ENCODE peak calls at places on chromosomes 6 and 20, in five cellular contexts. One of them, this sample, is unnamed.

GRCh38 chr6:112282217-112282616 is 27.9 kb upstream of the LAMA4 start:
- DNase-seq in right lobe of liver: no peak
- DNase-seq in cardiac muscle cell: peak; percentile 79
- DNase-seq in CD8-positive, alpha-beta T cell: no peak
- DNase-seq in ovary: peak; percentile 54
- DNase-seq in this sample: no peak

GRCh38 chr20:10972219-10972860 is 298.5 kb upstream of the JAG1 start:
- DNase-seq in ovary: no peak
- DNase-seq in cardiac muscle cell: no peak
- DNase-seq in right lobe of liver: no peak
- DNase-seq in CD8-positive, alpha-beta T cell: no peak
- DNase-seq in this sample: no peak

GRCh38 chr6:27242589-27243265 is 4.8 kb upstream of the PRSS16 start:
- DNase-seq in ovary: no peak
- DNase-seq in cardiac muscle cell: no peak
- DNase-seq in right lobe of liver: no peak
- DNase-seq in CD8-positive, alpha-beta T cell: no peak
- DNase-seq in this sample: no peak

GRCh38 chr6:99905209-99906106 is 88.6 kb downstream of the MCHR2 start:
- DNase-seq in cardiac muscle cell: peak; percentile 40
- DNase-seq in right lobe of liver: no peak
- DNase-seq in ovary: no peak
- DNase-seq in CD8-positive, alpha-beta T cell: no peak
- DNase-seq in this sample: peak; percentile 44

GRCh38 chr20:52552181-52552872 is 360.7 kb upstream of the ZFP64 start:
- DNase-seq in right lobe of liver: no peak
- DNase-seq in CD8-positive, alpha-beta T cell: no peak
- DNase-seq in ovary: no peak
- DNase-seq in cardiac muscle cell: peak; percentile 16
- DNase-seq in this sample: no peak

GRCh38 chr6:81806793-81807565 is 54.5 kb upstream of the TENT5A start:
- DNase-seq in cardiac muscle cell: no peak
- DNase-seq in ovary: no peak
- DNase-seq in right lobe of liver: no peak
- DNase-seq in CD8-positive, alpha-beta T cell: no peak
- DNase-seq in this sample: no peak

GRCh38 chr6:109840796-109841195 is 137.3 kb upstream of the GPR6 start:
- DNase-seq in ovary: no peak
- DNase-seq in CD8-positive, alpha-beta T cell: no peak
- DNase-seq in cardiac muscle cell: no peak
- DNase-seq in right lobe of liver: no peak
- DNase-seq in this sample: no peak

GRCh38 chr6:33624856-33625255 is 3.7 kb downstream of the ITPR3 start:
- DNase-seq in ovary: no peak
- DNase-seq in right lobe of liver: no peak
- DNase-seq in cardiac muscle cell: no peak
- DNase-seq in CD8-positive, alpha-beta T cell: no peak
- DNase-seq in this sample: no peak

GRCh38 chr6:112253505-112253841 is 894 bp downstream of the LAMA4 start:
- DNase-seq in right lobe of liver: no peak
- DNase-seq in cardiac muscle cell: no peak
- DNase-seq in CD8-positive, alpha-beta T cell: no peak
- DNase-seq in ovary: no peak
- DNase-seq in this sample: no peak

GRCh38 chr20:44615169-44615791 is 32.9 kb downstream of the PKIG start:
- DNase-seq in ovary: no peak
- DNase-seq in right lobe of liver: no peak
- DNase-seq in CD8-positive, alpha-beta T cell: no peak
- DNase-seq in cardiac muscle cell: peak; percentile 48
- DNase-seq in this sample: no peak

GRCh38 chr6:142696123-142696522 is 248.9 kb downstream of the HIVEP2 start:
- DNase-seq in cardiac muscle cell: no peak
- DNase-seq in ovary: no peak
- DNase-seq in CD8-positive, alpha-beta T cell: no peak
- DNase-seq in right lobe of liver: no peak
- DNase-seq in this sample: no peak

GRCh38 chr6:36350681-36351091 is 14.0 kb upstream of the BNIP5 start:
- DNase-seq in right lobe of liver: no peak
- DNase-seq in CD8-positive, alpha-beta T cell: no peak
- DNase-seq in cardiac muscle cell: peak; percentile 99
- DNase-seq in ovary: peak; percentile 69
- DNase-seq in this sample: no peak

GRCh38 chr6:143097224-143097795 is 36.6 kb downstream of the AIG1 start:
- DNase-seq in right lobe of liver: no peak
- DNase-seq in CD8-positive, alpha-beta T cell: no peak
- DNase-seq in cardiac muscle cell: no peak
- DNase-seq in ovary: no peak
- DNase-seq in this sample: peak; percentile 66

GRCh38 chr20:45595235-45595634 is 16.2 kb upstream of the WFDC8 start:
- DNase-seq in ovary: no peak
- DNase-seq in right lobe of liver: no peak
- DNase-seq in cardiac muscle cell: no peak
- DNase-seq in CD8-positive, alpha-beta T cell: no peak
- DNase-seq in this sample: no peak

GRCh38 chr20:44186674-44187053 is 324 bp downstream of the JPH2 start:
- DNase-seq in right lobe of liver: no peak
- DNase-seq in CD8-positive, alpha-beta T cell: no peak
- DNase-seq in ovary: no peak
- DNase-seq in cardiac muscle cell: no peak
- DNase-seq in this sample: no peak

GRCh38 chr6:154249499-154250298 is 106.9 kb downstream of the IPCEF1 start:
- DNase-seq in right lobe of liver: no peak
- DNase-seq in cardiac muscle cell: no peak
- DNase-seq in ovary: no peak
- DNase-seq in CD8-positive, alpha-beta T cell: peak; percentile 33
- DNase-seq in this sample: peak; percentile 27

GRCh38 chr6:12916001-12916400 is 199.4 kb downstream of the PHACTR1 start:
- DNase-seq in cardiac muscle cell: no peak
- DNase-seq in right lobe of liver: no peak
- DNase-seq in CD8-positive, alpha-beta T cell: no peak
- DNase-seq in ovary: no peak
- DNase-seq in this sample: no peak

GRCh38 chr6:142118926-142119325 is 13.8 kb upstream of the GJE1 start:
- DNase-seq in CD8-positive, alpha-beta T cell: no peak
- DNase-seq in right lobe of liver: no peak
- DNase-seq in ovary: no peak
- DNase-seq in cardiac muscle cell: peak; percentile 2
- DNase-seq in this sample: no peak

GRCh38 chr20:6045566-6045965 is 8.3 kb downstream of the LRRN4 start:
- DNase-seq in right lobe of liver: no peak
- DNase-seq in CD8-positive, alpha-beta T cell: no peak
- DNase-seq in cardiac muscle cell: no peak
- DNase-seq in ovary: no peak
- DNase-seq in this sample: no peak

GRCh38 chr6:36906539-36906938 is 20.8 kb downstream of the C6orf89 start:
- DNase-seq in ovary: peak; percentile 52
- DNase-seq in right lobe of liver: peak; percentile 93
- DNase-seq in CD8-positive, alpha-beta T cell: no peak
- DNase-seq in cardiac muscle cell: no peak
- DNase-seq in this sample: no peak

GRCh38 chr6:116564296-116564695 is 7.0 kb upstream of the RWDD1 start:
- DNase-seq in right lobe of liver: no peak
- DNase-seq in CD8-positive, alpha-beta T cell: no peak
- DNase-seq in cardiac muscle cell: no peak
- DNase-seq in ovary: no peak
- DNase-seq in this sample: no peak

GRCh38 chr6:29424575-29424974 is 9.8 kb downstream of the OR12D1 start:
- DNase-seq in right lobe of liver: no peak
- DNase-seq in CD8-positive, alpha-beta T cell: no peak
- DNase-seq in cardiac muscle cell: no peak
- DNase-seq in ovary: no peak
- DNase-seq in this sample: peak; percentile 0

GRCh38 chr6:161079566-161080262 is 88.1 kb downstream of the MAP3K4 start:
- DNase-seq in cardiac muscle cell: peak; percentile 64
- DNase-seq in ovary: no peak
- DNase-seq in right lobe of liver: no peak
- DNase-seq in CD8-positive, alpha-beta T cell: peak; percentile 65
- DNase-seq in this sample: peak; percentile 23

GRCh38 chr6:106257195-106257594 is 68.4 kb downstream of the ATG5 start:
- DNase-seq in cardiac muscle cell: no peak
- DNase-seq in right lobe of liver: no peak
- DNase-seq in ovary: no peak
- DNase-seq in CD8-positive, alpha-beta T cell: no peak
- DNase-seq in this sample: no peak

GRCh38 chr20:20371133-20371532 is 3.2 kb downstream of the INSM1 start:
- DNase-seq in ovary: no peak
- DNase-seq in CD8-positive, alpha-beta T cell: no peak
- DNase-seq in right lobe of liver: no peak
- DNase-seq in cardiac muscle cell: no peak
- DNase-seq in this sample: no peak

GRCh38 chr6:125868996-125869395 is 78.2 kb downstream of the NCOA7 start:
- DNase-seq in right lobe of liver: no peak
- DNase-seq in cardiac muscle cell: peak; percentile 27
- DNase-seq in ovary: no peak
- DNase-seq in CD8-positive, alpha-beta T cell: no peak
- DNase-seq in this sample: no peak

GRCh38 chr6:83062225-83062624 is 3.4 kb downstream of the UBE3D start:
- DNase-seq in ovary: no peak
- DNase-seq in right lobe of liver: no peak
- DNase-seq in CD8-positive, alpha-beta T cell: no peak
- DNase-seq in cardiac muscle cell: peak; percentile 17
- DNase-seq in this sample: no peak

GRCh38 chr6:20572288-20572687 is 38.0 kb downstream of the CDKAL1 start:
- DNase-seq in ovary: no peak
- DNase-seq in right lobe of liver: no peak
- DNase-seq in CD8-positive, alpha-beta T cell: no peak
- DNase-seq in cardiac muscle cell: no peak
- DNase-seq in this sample: no peak

GRCh38 chr6:37202788-37203491 is 33.0 kb downstream of the PIM1 start:
- DNase-seq in cardiac muscle cell: no peak
- DNase-seq in right lobe of liver: no peak
- DNase-seq in CD8-positive, alpha-beta T cell: no peak
- DNase-seq in ovary: no peak
- DNase-seq in this sample: no peak

DNA sequence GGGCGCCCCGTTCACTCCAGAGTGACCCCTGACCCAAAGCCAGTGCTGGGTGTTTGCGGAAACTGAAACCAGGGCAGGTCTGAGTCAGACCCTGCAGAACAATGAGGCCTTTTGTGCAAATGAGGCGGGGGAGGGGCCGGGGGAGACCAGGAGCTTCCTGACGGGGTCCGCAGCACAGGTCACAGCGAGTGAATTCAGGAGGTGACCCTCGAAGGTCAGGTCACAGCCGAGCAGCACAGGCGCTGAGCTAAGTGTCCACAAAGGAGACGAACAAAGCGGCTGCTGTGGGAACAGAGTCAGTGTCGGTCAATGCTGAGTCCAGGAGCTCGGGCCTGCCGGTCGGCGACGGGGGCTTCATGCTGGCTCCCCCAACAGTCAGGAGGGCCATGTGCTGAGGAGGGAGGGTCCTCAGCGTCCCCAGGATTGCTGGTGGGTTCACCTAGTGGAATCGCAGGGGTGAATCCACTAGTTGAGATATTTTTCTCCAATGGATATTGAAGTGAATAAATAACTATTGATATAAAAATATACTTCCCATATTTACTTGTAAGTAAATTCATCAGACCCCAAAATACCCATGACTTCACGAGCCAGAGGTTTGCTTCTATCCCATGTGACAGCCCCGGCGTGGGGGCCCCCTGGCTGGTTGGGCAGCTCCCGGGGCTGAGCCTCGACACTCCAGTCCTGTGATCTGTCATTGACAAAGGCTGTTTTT is 188.4 kb upstream of the SULF2 start:
- DNase-seq in right lobe of liver: no peak
- DNase-seq in cardiac muscle cell: peak; percentile 53
- DNase-seq in CD8-positive, alpha-beta T cell: no peak
- DNase-seq in ovary: no peak
- DNase-seq in this sample: no peak
- H3K27ac ChIP-seq in right lobe of liver: no peak overlapping the region
- H3K27ac ChIP-seq in cardiac muscle cell: no peak overlapping the region
- H3K27ac ChIP-seq in CD8-positive, alpha-beta T cell: no peak overlapping the region
- H3K27ac ChIP-seq in ovary: no peak overlapping the region
- H3K27ac ChIP-seq in this sample: no peak overlapping the region

DNA sequence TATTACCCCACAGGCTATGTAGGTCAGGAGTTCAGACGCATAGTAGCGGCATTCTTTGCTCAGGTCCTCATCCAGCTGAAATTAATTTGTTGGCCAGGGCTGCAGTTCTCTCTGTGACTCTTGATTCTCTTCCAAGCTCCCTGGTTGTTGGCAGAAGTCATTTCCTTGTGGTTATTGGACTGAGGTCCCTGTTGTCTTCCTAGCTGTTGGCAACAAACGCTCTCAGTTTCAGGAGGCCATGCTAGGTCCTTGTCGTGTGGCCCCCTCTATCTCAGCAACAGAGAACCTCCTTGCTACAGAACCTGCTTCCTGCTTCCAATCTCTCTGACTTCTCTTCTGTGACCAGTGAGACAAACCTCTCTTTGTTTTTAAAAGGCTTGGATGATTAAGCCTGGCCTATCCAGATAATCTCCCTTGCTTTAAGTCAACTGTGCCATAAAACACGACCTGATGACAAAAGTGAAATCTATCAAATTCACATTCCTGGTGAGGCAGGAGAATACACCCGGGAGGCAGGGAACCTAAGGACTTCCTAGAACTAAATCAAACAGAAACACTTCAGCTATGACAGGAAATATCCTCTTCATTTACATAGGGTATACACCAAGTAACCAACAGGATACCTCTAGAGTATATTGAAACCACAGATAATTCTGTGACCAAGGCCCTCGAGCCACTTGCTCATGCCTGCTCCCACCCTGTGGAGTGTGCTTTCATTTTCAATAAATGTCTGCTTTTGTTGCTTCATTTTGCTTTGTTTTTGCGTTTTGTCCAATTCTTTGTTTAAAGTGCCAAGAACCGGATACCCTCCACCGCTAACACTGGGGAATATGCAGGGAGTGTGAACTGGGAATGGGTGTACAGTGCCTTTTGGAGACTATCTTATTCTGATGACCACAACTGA is 196.0 kb downstream of the BTBD3 start:
- DNase-seq in CD8-positive, alpha-beta T cell: no peak
- DNase-seq in ovary: no peak
- DNase-seq in right lobe of liver: peak; percentile 57
- DNase-seq in cardiac muscle cell: peak; percentile 92
- DNase-seq in this sample: no peak
- H3K27ac ChIP-seq in CD8-positive, alpha-beta T cell: no peak overlapping the region
- H3K27ac ChIP-seq in ovary: no peak overlapping the region
- H3K27ac ChIP-seq in right lobe of liver: no peak overlapping the region
- H3K27ac ChIP-seq in cardiac muscle cell: no peak overlapping the region
- H3K27ac ChIP-seq in this sample: no peak overlapping the region

DNA sequence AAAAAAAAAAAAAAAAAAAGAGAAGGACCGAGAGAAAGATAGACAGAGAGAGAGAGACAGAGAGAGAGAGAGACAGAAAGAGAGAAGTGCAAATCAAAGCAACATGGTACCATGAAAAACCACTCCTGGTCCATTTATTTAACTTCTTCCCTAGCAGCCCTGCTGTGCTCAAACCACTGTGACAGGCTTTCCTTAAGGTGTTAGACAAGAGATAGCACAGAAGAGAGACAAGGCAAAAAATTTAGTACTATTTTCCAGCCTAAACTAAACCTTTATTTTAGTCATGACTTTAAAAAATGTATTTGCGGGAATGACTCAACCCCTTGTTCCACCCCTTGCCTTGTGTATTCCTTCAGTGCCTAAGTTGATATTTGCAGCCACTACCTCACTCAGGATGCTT is 437 bp downstream of the RIPOR2 start:
- DNase-seq in right lobe of liver: no peak
- DNase-seq in cardiac muscle cell: no peak
- DNase-seq in ovary: no peak
- DNase-seq in CD8-positive, alpha-beta T cell: no peak
- DNase-seq in this sample: no peak
- H3K27ac ChIP-seq in right lobe of liver: peak overlapping the region; percentile 26
- H3K27ac ChIP-seq in cardiac muscle cell: no peak overlapping the region
- H3K27ac ChIP-seq in ovary: no peak overlapping the region
- H3K27ac ChIP-seq in CD8-positive, alpha-beta T cell: peak overlapping the region; percentile 80
- H3K27ac ChIP-seq in this sample: peak overlapping the region; percentile 85

GRCh38 chr20:53831228-53831627 is 237.6 kb upstream of the ZNF217 start:
- DNase-seq in CD8-positive, alpha-beta T cell: no peak
- DNase-seq in ovary: no peak
- DNase-seq in right lobe of liver: peak; percentile 26
- DNase-seq in cardiac muscle cell: no peak
- DNase-seq in this sample: no peak
- H3K27ac ChIP-seq in CD8-positive, alpha-beta T cell: no peak overlapping the region
- H3K27ac ChIP-seq in ovary: no peak overlapping the region
- H3K27ac ChIP-seq in right lobe of liver: no peak overlapping the region
- H3K27ac ChIP-seq in cardiac muscle cell: no peak overlapping the region
- H3K27ac ChIP-seq in this sample: no peak overlapping the region

This sample was measured in CD4-positive, CD25-positive, alpha-beta regulatory T cell.